ENCODE peak calls at places on chromosomes 4 and X, in four cellular contexts. F, L, S and G are unnamed samples.

GRCh38 chrX:101160001-101160400 is 59.6 kb upstream of the DRP2 start:
- DNase-seq in F (no peak), L (no peak), S (peak; percentile 30), G (no peak)

GRCh38 chr4:1192493-1193205 is 20.3 kb upstream of the SPON2 start:
- DNase-seq in F (peak; percentile 58), L (peak; percentile 11), S (no peak), G (no peak)

GRCh38 chr4:94758141-94758699 is 465 bp downstream of the BMPR1B start:
- DNase-seq in F (peak; percentile 3), L (peak; percentile 13), S (peak; percentile 79), G (peak; percentile 36)

GRCh38 chrX:53717205-53717604 is 30.7 kb upstream of the HUWE1 start:
- DNase-seq in F (no peak), L (no peak), S (no peak), G (no peak)

GRCh38 chr4:151052785-151053184 is 37.7 kb upstream of the LRBA start:
- DNase-seq in F (no peak), L (no peak), S (no peak), G (no peak)

GRCh38 chr4:13865871-13866669 is 238.5 kb upstream of the BOD1L1 start:
- DNase-seq in F (no peak), L (no peak), S (no peak), G (no peak)

GRCh38 chrX:139795196-139795595 is 87.2 kb upstream of the MCF2 start:
- DNase-seq in F (no peak), L (no peak), S (no peak), G (no peak)

GRCh38 chr4:10158355-10158942 is 41.9 kb upstream of the WDR1 start:
- DNase-seq in F (no peak), L (no peak), S (no peak), G (no peak)

GRCh38 chrX:76987381-76987780 is 459.8 kb upstream of the FGF16 start:
- DNase-seq in F (no peak), L (no peak), S (no peak), G (no peak)

GRCh38 chr4:8895295-8895694 is 23.7 kb upstream of the HMX1 start:
- DNase-seq in F (no peak), L (no peak), S (no peak), G (no peak)

GRCh38 chrX:20046270-20046669 is 55.4 kb upstream of the BCLAF3 start:
- DNase-seq in F (no peak), L (no peak), S (no peak), G (no peak)

GRCh38 chr4:172153694-172154093 is 340.5 kb downstream of the GALNTL6 start:
- DNase-seq in F (no peak), L (no peak), S (no peak), G (no peak)

GRCh38 chr4:128565565-128566186 is 243.8 kb upstream of the JADE1 start:
- DNase-seq in F (peak; percentile 68), L (peak; percentile 61), S (no peak), G (peak; percentile 46)

GRCh38 chr4:63983224-63983623 is 426.0 kb downstream of the TECRL start:
- DNase-seq in F (no peak), L (no peak), S (no peak), G (no peak)

GRCh38 chr4:165540206-165540865 is 161.5 kb downstream of the CPE start:
- DNase-seq in F (no peak), L (no peak), S (no peak), G (no peak)

GRCh38 chr4:123256901-123257300 is 139.7 kb upstream of the SPRY1 start:
- DNase-seq in F (no peak), L (no peak), S (no peak), G (no peak)

GRCh38 chr4:24771241-24771640 is 24.1 kb upstream of the SOD3 start:
- DNase-seq in F (no peak), L (no peak), S (no peak), G (no peak)

GRCh38 chr4:6720202-6720699 is 4.3 kb downstream of the BLOC1S4 start:
- DNase-seq in F (peak; percentile 90), L (peak; percentile 88), S (peak; percentile 92), G (peak; percentile 86)

GRCh38 chr4:146040623-146041022 is 102.0 kb upstream of the ZNF827 start:
- DNase-seq in F (no peak), L (no peak), S (no peak), G (no peak)

GRCh38 chrX:34918091-34918736 is 24.4 kb upstream of the FAM47B start:
- DNase-seq in F (no peak), L (no peak), S (peak; percentile 23), G (no peak)

GRCh38 chrX:48958635-48959094 is 1.3 kb upstream of the OTUD5 start:
- DNase-seq in F (no peak), L (peak; percentile 48), S (peak; percentile 36), G (no peak)

GRCh38 chr4:6227412-6228157 is 27.2 kb upstream of the JAKMIP1 start:
- DNase-seq in F (no peak), L (no peak), S (no peak), G (no peak)

GRCh38 chr4:8157944-8158709 is 486 bp downstream of the ABLIM2 start:
- DNase-seq in F (peak; percentile 23), L (peak; percentile 40), S (peak; percentile 34), G (no peak)

GRCh38 chr4:4685810-4686209 is 144.0 kb upstream of the STX18 start:
- DNase-seq in F (no peak), L (no peak), S (no peak), G (no peak)

GRCh38 chr4:11904117-11904535 is 475.4 kb upstream of the HS3ST1 start:
- DNase-seq in F (no peak), L (peak; percentile 13), S (no peak), G (peak; percentile 51)

GRCh38 chr4:137794779-137795178 is 262.5 kb upstream of the PCDH18 start:
- DNase-seq in F (no peak), L (no peak), S (peak; percentile 4), G (no peak)

GRCh38 chr4:140256941-140257340 is 103.0 kb upstream of the MAML3 start:
- DNase-seq in F (no peak), L (no peak), S (no peak), G (no peak)

GRCh38 chrX:86047174-86047991 is at the start of gene CHM:
- DNase-seq in F (peak; percentile 59), L (peak; percentile 54), S (peak; percentile 71), G (peak; percentile 72)

GRCh38 chrX:130084651-130085237 is 25.6 kb downstream of the ELF4 start:
- DNase-seq in F (no peak), L (no peak), S (no peak), G (no peak)

GRCh38 chrX:35562395-35562794 is 235.7 kb upstream of the MAGEB16 start:
- DNase-seq in F (no peak), L (no peak), S (no peak), G (no peak)

GRCh38 chrX:75067931-75068330 is 88.2 kb downstream of the ABCB7 start:
- DNase-seq in F (no peak), L (no peak), S (no peak), G (no peak)

GRCh38 chrX:120358687-120359086 is 3.2 kb upstream of the ATP1B4 start:
- DNase-seq in F (no peak), L (no peak), S (peak; percentile 3), G (no peak)

GRCh38 chr4:123398803-123399637 is 2.4 kb downstream of the SPRY1 start:
- DNase-seq in F (no peak), L (peak; percentile 76), S (peak; percentile 64), G (peak; percentile 60)

GRCh38 chrX:16436348-16437188 is 213.4 kb upstream of the S100G start:
- DNase-seq in F (peak; percentile 72), L (peak; percentile 80), S (peak; percentile 62), G (peak; percentile 72)

GRCh38 chr4:158729716-158730559 is 6.7 kb upstream of the PPID start:
- DNase-seq in F (peak; percentile 63), L (peak; percentile 71), S (peak; percentile 79), G (peak; percentile 58)

GRCh38 chr4:6184169-6184568 is 16.2 kb downstream of the JAKMIP1 start:
- DNase-seq in F (no peak), L (no peak), S (no peak), G (no peak)

GRCh38 chr4:6716958-6717655 is 1.1 kb downstream of the BLOC1S4 start:
- DNase-seq in F (no peak), L (no peak), S (no peak), G (no peak)

GRCh38 chrX:47687249-47687648 is 28.3 kb upstream of the UXT start:
- DNase-seq in F (no peak), L (no peak), S (no peak), G (no peak)

GRCh38 chrX:29666361-29666760 is 549.0 kb upstream of the MAGEB2 start:
- DNase-seq in F (no peak), L (no peak), S (no peak), G (no peak)